ENCODE peak calls at places on chromosomes 1 and 21, in six cellular contexts. U, P, K, A, L and F are unnamed samples.

GRCh38 chr1:54671985-54672608 is 30.5 kb downstream of the MROH7 start:
- DNase-seq in K (peak; percentile 54), L (no peak), A (peak; percentile 68), U (no peak), P (no peak), F (peak; percentile 65)

GRCh38 chr1:165577707-165578106 is 33.9 kb downstream of the LRRC52 start:
- DNase-seq in U (no peak), K (no peak), P (no peak), A (no peak), L (no peak), F (no peak)

GRCh38 chr1:160375788-160376524 is 9.1 kb downstream of the NHLH1 start:
- DNase-seq in A (no peak), P (no peak), K (peak; percentile 30), U (no peak), L (no peak), F (no peak)

GRCh38 chr1:110171134-110171733 is 20.9 kb downstream of the SLC6A17 start:
- DNase-seq in K (no peak), P (no peak), L (no peak), A (no peak), U (no peak), F (no peak)

GRCh38 chr21:26845750-26846035 is 484 bp upstream of the ADAMTS1 start:
- DNase-seq in L (no peak), A (no peak), K (no peak), U (no peak), P (no peak), F (no peak)

GRCh38 chr21:29182674-29183073 is 52.2 kb downstream of the MAP3K7CL start:
- DNase-seq in K (peak; percentile 64), P (no peak), L (no peak), A (no peak), U (no peak), F (no peak)

GRCh38 chr1:88979054-88979748 is 13.2 kb downstream of the KYAT3 start:
- DNase-seq in L (no peak), P (no peak), U (no peak), A (no peak), K (peak; percentile 31), F (no peak)

GRCh38 chr1:184973308-184974085 is 811 bp downstream of the NIBAN1 start:
- DNase-seq in L (no peak), U (peak; percentile 81), K (no peak), P (peak; percentile 12), A (no peak), F (peak; percentile 58)

GRCh38 chr21:46645840-46646239 is 10.4 kb downstream of the PRMT2 start:
- DNase-seq in A (no peak), U (no peak), P (no peak), K (no peak), L (no peak), F (no peak)

GRCh38 chr1:48227165-48228013 is 4.9 kb downstream of the SLC5A9 start:
- DNase-seq in K (no peak), P (no peak), A (no peak), U (no peak), L (no peak), F (no peak)

GRCh38 chr21:15592271-15592860 is 137.4 kb upstream of the USP25 start:
- DNase-seq in K (peak; percentile 37), P (peak; percentile 0), L (no peak), U (no peak), A (no peak), F (peak; percentile 10)

GRCh38 chr1:204265665-204266064 is 51.9 kb upstream of the GOLT1A start:
- DNase-seq in P (no peak), K (no peak), A (no peak), U (peak; percentile 76), L (no peak), F (no peak)

GRCh38 chr21:43644609-43645008 is 14.7 kb downstream of the HSF2BP start:
- DNase-seq in A (no peak), P (no peak), L (no peak), U (peak; percentile 70), K (peak; percentile 59), F (no peak)

GRCh38 chr21:31470896-31471694 is 127.0 kb upstream of the TIAM1 start:
- DNase-seq in U (no peak), K (no peak), P (no peak), A (no peak), L (no peak), F (no peak)

GRCh38 chr1:43669878-43670277 is 19.9 kb downstream of the KDM4A start:
- DNase-seq in U (no peak), K (no peak), P (no peak), L (no peak), A (no peak), F (no peak)

GRCh38 chr21:46188226-46189212 is 4.3 kb upstream of the SPATC1L start:
- DNase-seq in K (peak; percentile 52), A (no peak), P (no peak), U (peak; percentile 78), L (peak; percentile 74), F (peak; percentile 65)

GRCh38 chr21:14064296-14064645 is 146.5 kb downstream of the LIPI start:
- DNase-seq in K (no peak), A (no peak), L (no peak), P (no peak), U (no peak), F (no peak)

GRCh38 chr1:234668577-234668955 is 58.6 kb upstream of the IRF2BP2 start:
- DNase-seq in A (no peak), U (no peak), K (no peak), L (no peak), P (no peak), F (no peak)

GRCh38 chr1:115624859-115625258 is 16.9 kb upstream of the VANGL1 start:
- DNase-seq in L (no peak), P (no peak), U (no peak), A (no peak), K (no peak), F (no peak)

GRCh38 chr1:200493344-200493743 is 83.5 kb upstream of the ZNF281 start:
- DNase-seq in P (no peak), A (no peak), U (no peak), L (no peak), K (no peak), F (no peak)

GRCh38 chr1:166858726-166859419 is 17.2 kb downstream of the TADA1 start:
- DNase-seq in L (no peak), A (no peak), U (no peak), P (no peak), K (no peak), F (no peak)

GRCh38 chr1:4124631-4125145 is 224.6 kb upstream of the C1orf174 start:
- DNase-seq in A (no peak), K (no peak), P (no peak), U (no peak), L (peak; percentile 28), F (no peak)

GRCh38 chr1:118210723-118211110 is 25.7 kb upstream of the SPAG17 start:
- DNase-seq in A (no peak), K (no peak), L (no peak), U (no peak), P (no peak), F (no peak)

GRCh38 chr1:223153177-223154119 is 10.4 kb upstream of the TLR5 start:
- DNase-seq in L (no peak), K (peak; percentile 32), U (no peak), P (no peak), A (no peak), F (no peak)

GRCh38 chr1:234544094-234544579 is 65.2 kb upstream of the TARBP1 start:
- DNase-seq in P (peak; percentile 64), L (peak; percentile 60), A (no peak), U (peak; percentile 77), K (peak; percentile 96), F (peak; percentile 69)